ENCODE peak calls at places on chromosomes 3 and 15, in eight cellular contexts. One of them, this sample, is unnamed.

GRCh38 chr3:52473031-52473430 is 17.6 kb downstream of the NISCH start:
- DNase-seq in kidney epithelial cell: no peak
- DNase-seq in uterus: no peak
- DNase-seq in GM23338: no peak
- DNase-seq in heart right ventricle: no peak
- DNase-seq in cardiac fibroblast: no peak
- DNase-seq in HCT116: no peak
- DNase-seq in left ventricle myocardium inferior: no peak
- DNase-seq in this sample: no peak

GRCh38 chr15:87609474-87609873 is 647.1 kb downstream of the NTRK3 start:
- DNase-seq in kidney epithelial cell: peak
- DNase-seq in uterus: no peak
- DNase-seq in GM23338: no peak
- DNase-seq in heart right ventricle: peak
- DNase-seq in cardiac fibroblast: peak
- DNase-seq in HCT116: no peak
- DNase-seq in left ventricle myocardium inferior: no peak
- DNase-seq in this sample: peak

GRCh38 chr3:158571969-158572765 is 1.2 kb downstream of the MLF1 start:
- DNase-seq in kidney epithelial cell: no peak
- DNase-seq in uterus: no peak
- DNase-seq in GM23338: no peak
- DNase-seq in heart right ventricle: no peak
- DNase-seq in cardiac fibroblast: no peak
- DNase-seq in HCT116: no peak
- DNase-seq in left ventricle myocardium inferior: no peak
- DNase-seq in this sample: no peak

GRCh38 chr15:48415036-48415886 is 84.0 kb downstream of the DUT start:
- DNase-seq in kidney epithelial cell: no peak
- DNase-seq in uterus: no peak
- DNase-seq in GM23338: no peak
- DNase-seq in heart right ventricle: no peak
- DNase-seq in cardiac fibroblast: peak
- DNase-seq in HCT116: no peak
- DNase-seq in left ventricle myocardium inferior: no peak
- DNase-seq in this sample: no peak

GRCh38 chr15:63583027-63583426 is 14.2 kb upstream of the FBXL22 start:
- DNase-seq in kidney epithelial cell: peak
- DNase-seq in uterus: no peak
- DNase-seq in GM23338: no peak
- DNase-seq in heart right ventricle: no peak
- DNase-seq in cardiac fibroblast: peak
- DNase-seq in HCT116: no peak
- DNase-seq in left ventricle myocardium inferior: no peak
- DNase-seq in this sample: peak

GRCh38 chr15:32994810-32995424 is 199.6 kb downstream of the FMN1 start:
- DNase-seq in kidney epithelial cell: no peak
- DNase-seq in uterus: no peak
- DNase-seq in GM23338: peak
- DNase-seq in heart right ventricle: no peak
- DNase-seq in cardiac fibroblast: peak
- DNase-seq in HCT116: peak
- DNase-seq in left ventricle myocardium inferior: no peak
- DNase-seq in this sample: peak

GRCh38 chr15:51731549-51732267 is 5.7 kb downstream of the LYSMD2 start:
- DNase-seq in kidney epithelial cell: no peak
- DNase-seq in uterus: no peak
- DNase-seq in GM23338: peak
- DNase-seq in heart right ventricle: peak
- DNase-seq in cardiac fibroblast: peak
- DNase-seq in HCT116: no peak
- DNase-seq in left ventricle myocardium inferior: no peak
- DNase-seq in this sample: peak

GRCh38 chr3:149566296-149566945 is 91.4 kb downstream of the WWTR1 start:
- DNase-seq in kidney epithelial cell: no peak
- DNase-seq in uterus: no peak
- DNase-seq in GM23338: no peak
- DNase-seq in heart right ventricle: no peak
- DNase-seq in cardiac fibroblast: peak
- DNase-seq in HCT116: no peak
- DNase-seq in left ventricle myocardium inferior: no peak
- DNase-seq in this sample: no peak

GRCh38 chr15:61598655-61599054 is 369.6 kb upstream of the RORA start:
- DNase-seq in kidney epithelial cell: no peak
- DNase-seq in uterus: no peak
- DNase-seq in GM23338: no peak
- DNase-seq in heart right ventricle: no peak
- DNase-seq in cardiac fibroblast: no peak
- DNase-seq in HCT116: no peak
- DNase-seq in left ventricle myocardium inferior: no peak
- DNase-seq in this sample: no peak

GRCh38 chr3:71587958-71588357 is 4.4 kb upstream of the FOXP1 start:
- DNase-seq in kidney epithelial cell: no peak
- DNase-seq in uterus: no peak
- DNase-seq in GM23338: no peak
- DNase-seq in heart right ventricle: no peak
- DNase-seq in cardiac fibroblast: no peak
- DNase-seq in HCT116: no peak
- DNase-seq in left ventricle myocardium inferior: no peak
- DNase-seq in this sample: peak

GRCh38 chr15:75362642-75363249 is 5.7 kb downstream of the MAN2C1 start:
- DNase-seq in kidney epithelial cell: no peak
- DNase-seq in uterus: no peak
- DNase-seq in GM23338: peak
- DNase-seq in heart right ventricle: no peak
- DNase-seq in cardiac fibroblast: no peak
- DNase-seq in HCT116: no peak
- DNase-seq in left ventricle myocardium inferior: no peak
- DNase-seq in this sample: no peak

GRCh38 chr15:99076555-99077308 is 28.1 kb upstream of the SYNM start:
- DNase-seq in kidney epithelial cell: peak
- DNase-seq in uterus: peak
- DNase-seq in GM23338: peak
- DNase-seq in heart right ventricle: peak
- DNase-seq in cardiac fibroblast: peak
- DNase-seq in HCT116: peak
- DNase-seq in left ventricle myocardium inferior: peak
- DNase-seq in this sample: peak

GRCh38 chr15:99071091-99071680 is 33.7 kb upstream of the SYNM start:
- DNase-seq in kidney epithelial cell: no peak
- DNase-seq in uterus: no peak
- DNase-seq in GM23338: no peak
- DNase-seq in heart right ventricle: no peak
- DNase-seq in cardiac fibroblast: no peak
- DNase-seq in HCT116: no peak
- DNase-seq in left ventricle myocardium inferior: no peak
- DNase-seq in this sample: no peak

GRCh38 chr15:99073008-99073714 is 31.7 kb upstream of the SYNM start:
- DNase-seq in kidney epithelial cell: no peak
- DNase-seq in uterus: no peak
- DNase-seq in GM23338: peak
- DNase-seq in heart right ventricle: no peak
- DNase-seq in cardiac fibroblast: no peak
- DNase-seq in HCT116: no peak
- DNase-seq in left ventricle myocardium inferior: no peak
- DNase-seq in this sample: no peak

GRCh38 chr15:99074446-99074845 is 30.4 kb upstream of the SYNM start:
- DNase-seq in kidney epithelial cell: no peak
- DNase-seq in uterus: no peak
- DNase-seq in GM23338: no peak
- DNase-seq in heart right ventricle: no peak
- DNase-seq in cardiac fibroblast: no peak
- DNase-seq in HCT116: no peak
- DNase-seq in left ventricle myocardium inferior: no peak
- DNase-seq in this sample: no peak

GRCh38 chr15:99076109-99076508 is 28.8 kb upstream of the SYNM start:
- DNase-seq in kidney epithelial cell: no peak
- DNase-seq in uterus: peak
- DNase-seq in GM23338: no peak
- DNase-seq in heart right ventricle: no peak
- DNase-seq in cardiac fibroblast: no peak
- DNase-seq in HCT116: no peak
- DNase-seq in left ventricle myocardium inferior: no peak
- DNase-seq in this sample: no peak
- H3K4me3 ChIP-seq in kidney epithelial cell: no peak
- H3K4me3 ChIP-seq in uterus: no peak
- H3K4me3 ChIP-seq in GM23338: no peak
- H3K4me3 ChIP-seq in heart right ventricle: no peak
- H3K4me3 ChIP-seq in cardiac fibroblast: no peak
- H3K4me3 ChIP-seq in HCT116: peak
- H3K4me3 ChIP-seq in left ventricle myocardium inferior: peak
- H3K4me3 ChIP-seq in this sample: no peak

DNA sequence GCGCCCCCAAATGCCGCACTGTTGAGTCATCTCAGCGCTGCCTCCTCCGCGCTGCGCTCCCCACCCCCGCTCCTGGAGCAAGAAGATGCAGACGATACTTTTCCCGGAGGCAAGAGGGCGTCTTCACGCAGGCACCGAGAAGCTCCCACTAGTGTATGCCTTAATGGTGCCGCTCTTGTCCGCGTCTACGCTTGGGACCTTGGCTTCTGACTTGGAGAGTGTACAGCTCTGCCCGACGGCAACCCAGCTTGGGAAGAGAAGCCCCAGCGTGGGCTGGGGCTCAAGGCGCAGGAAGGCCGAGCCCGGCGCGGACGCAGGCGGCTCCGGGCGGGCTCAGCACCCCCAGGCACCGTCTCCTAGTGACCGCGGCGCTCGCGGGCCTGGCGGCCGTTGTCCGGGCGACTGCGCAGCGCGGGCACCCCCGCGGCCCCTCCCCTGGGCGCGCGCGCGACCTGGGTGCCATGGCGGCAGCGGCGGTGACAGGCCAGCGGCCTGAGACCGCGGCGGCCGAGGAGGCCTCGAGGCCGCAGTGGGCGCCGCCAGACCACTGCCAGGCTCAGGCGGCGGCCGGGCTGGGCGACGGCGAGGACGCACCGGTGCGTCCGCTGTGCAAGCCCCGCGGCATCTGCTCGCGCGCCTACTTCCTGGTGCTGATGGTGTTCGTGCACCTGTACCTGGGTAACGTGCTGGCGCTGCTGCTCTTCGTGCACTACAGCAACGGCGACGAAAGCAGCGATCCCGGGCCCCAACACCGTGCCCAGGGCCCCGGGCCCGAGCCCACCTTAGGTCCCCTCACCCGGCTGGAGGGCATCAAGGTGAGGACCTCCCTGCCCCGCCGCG is at the start of gene P4HTM:
- DNase-seq in kidney epithelial cell: peak
- DNase-seq in uterus: peak
- DNase-seq in GM23338: peak
- DNase-seq in heart right ventricle: peak
- DNase-seq in cardiac fibroblast: peak
- DNase-seq in HCT116: peak
- DNase-seq in left ventricle myocardium inferior: peak
- DNase-seq in this sample: peak
- TF ChIP-seq CTCF in kidney epithelial cell: peak
- TF ChIP-seq CTCF in uterus: peak
- TF ChIP-seq CTCF in GM23338: peak
- TF ChIP-seq CTCF in heart right ventricle: peak
- TF ChIP-seq CTCF in cardiac fibroblast: peak
- TF ChIP-seq CTCF in HCT116: peak
- TF ChIP-seq CTCF in left ventricle myocardium inferior: peak
- TF ChIP-seq CTCF in this sample: peak

GRCh38 chr15:64717735-64718495 is 57.5 kb downstream of the RBPMS2 start:
- DNase-seq in kidney epithelial cell: no peak
- DNase-seq in uterus: no peak
- DNase-seq in GM23338: no peak
- DNase-seq in heart right ventricle: peak
- DNase-seq in cardiac fibroblast: no peak
- DNase-seq in HCT116: no peak
- DNase-seq in left ventricle myocardium inferior: no peak
- DNase-seq in this sample: no peak
- H3K4me3 ChIP-seq in kidney epithelial cell: no peak
- H3K4me3 ChIP-seq in uterus: no peak
- H3K4me3 ChIP-seq in GM23338: no peak
- H3K4me3 ChIP-seq in heart right ventricle: peak
- H3K4me3 ChIP-seq in cardiac fibroblast: no peak
- H3K4me3 ChIP-seq in HCT116: no peak
- H3K4me3 ChIP-seq in left ventricle myocardium inferior: peak
- H3K4me3 ChIP-seq in this sample: no peak

DNA sequence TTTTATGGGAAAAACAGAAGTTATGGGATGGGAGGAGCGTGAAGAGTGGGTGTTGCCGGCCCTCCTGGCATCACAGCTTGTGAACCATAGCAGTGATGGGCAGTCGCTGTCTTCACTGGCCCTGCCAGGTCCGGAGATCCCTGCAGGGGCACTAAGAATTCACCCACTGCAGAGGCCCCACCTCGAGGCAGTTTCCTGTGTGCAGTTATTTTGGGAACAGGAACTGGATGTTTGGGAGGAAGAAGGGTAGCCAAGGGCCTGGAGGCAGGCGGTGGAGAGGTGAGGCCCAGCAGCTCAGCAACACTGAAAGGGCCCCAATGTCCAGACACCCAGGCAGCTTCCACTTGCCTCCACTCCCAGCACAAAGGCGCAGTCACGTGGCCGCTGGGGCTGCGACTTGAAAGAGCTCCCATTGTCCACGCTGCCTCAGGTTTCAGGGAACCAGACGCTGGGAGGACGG is 255.6 kb downstream of the ZNF621 start:
- DNase-seq in kidney epithelial cell: no peak
- DNase-seq in uterus: peak
- DNase-seq in GM23338: peak
- DNase-seq in heart right ventricle: peak
- DNase-seq in cardiac fibroblast: peak
- DNase-seq in HCT116: no peak
- DNase-seq in left ventricle myocardium inferior: peak
- DNase-seq in this sample: no peak
- TF ChIP-seq CTCF in kidney epithelial cell: no peak
- TF ChIP-seq CTCF in uterus: no peak
- TF ChIP-seq CTCF in GM23338: no peak
- TF ChIP-seq CTCF in heart right ventricle: no peak
- TF ChIP-seq CTCF in cardiac fibroblast: no peak
- TF ChIP-seq CTCF in HCT116: no peak
- TF ChIP-seq CTCF in left ventricle myocardium inferior: peak
- TF ChIP-seq CTCF in this sample: no peak

GRCh38 chr3:195893916-195894315 is 14.4 kb downstream of the TNK2 start:
- DNase-seq in kidney epithelial cell: no peak
- DNase-seq in uterus: no peak
- DNase-seq in GM23338: no peak
- DNase-seq in heart right ventricle: no peak
- DNase-seq in cardiac fibroblast: no peak
- DNase-seq in HCT116: no peak
- DNase-seq in left ventricle myocardium inferior: no peak
- DNase-seq in this sample: no peak
- H3K4me3 ChIP-seq in kidney epithelial cell: no peak
- H3K4me3 ChIP-seq in uterus: no peak
- H3K4me3 ChIP-seq in GM23338: peak
- H3K4me3 ChIP-seq in heart right ventricle: no peak
- H3K4me3 ChIP-seq in cardiac fibroblast: no peak
- H3K4me3 ChIP-seq in HCT116: no peak
- H3K4me3 ChIP-seq in left ventricle myocardium inferior: no peak
- H3K4me3 ChIP-seq in this sample: no peak

GRCh38 chr3:155308831-155309230 is 15.3 kb upstream of the STRIT1 start:
- DNase-seq in kidney epithelial cell: no peak
- DNase-seq in uterus: no peak
- DNase-seq in GM23338: no peak
- DNase-seq in heart right ventricle: no peak
- DNase-seq in cardiac fibroblast: peak
- DNase-seq in HCT116: no peak
- DNase-seq in left ventricle myocardium inferior: no peak
- DNase-seq in this sample: peak
- TF ChIP-seq CTCF in kidney epithelial cell: no peak
- TF ChIP-seq CTCF in uterus: no peak
- TF ChIP-seq CTCF in GM23338: no peak
- TF ChIP-seq CTCF in heart right ventricle: no peak
- TF ChIP-seq CTCF in cardiac fibroblast: no peak
- TF ChIP-seq CTCF in HCT116: no peak
- TF ChIP-seq CTCF in left ventricle myocardium inferior: no peak
- TF ChIP-seq CTCF in this sample: no peak